ENCODE peak calls at places on chromosome 21, in ten cellular contexts. F, M, D, G, O, C, H, Z, Q and T are unnamed samples.

GRCh38 chr21:28393279-28393678 is 599.4 kb downstream of the LTN1 start:
- DNase-seq in F (no peak), M (peak), D (no peak), G (no peak), O (no peak), C (no peak), H (no peak), Z (no peak), Q (no peak), T (no peak)

GRCh38 chr21:44708866-44709425 is 2.4 kb downstream of the TSPEAR start:
- DNase-seq in F (no peak), M (no peak), D (no peak), G (no peak), O (peak), C (no peak), H (no peak), Z (no peak), Q (no peak), T (peak)

GRCh38 chr21:44441581-44442265 is 13.6 kb upstream of the LRRC3 start:
- DNase-seq in F (no peak), M (no peak), D (no peak), G (no peak), O (no peak), C (no peak), H (no peak), Z (no peak), Q (no peak), T (no peak)

GRCh38 chr21:25809013-25809412 is 74.2 kb downstream of the GABPA start:
- DNase-seq in F (no peak), M (peak), D (no peak), G (no peak), O (no peak), C (no peak), H (no peak), Z (no peak), Q (peak), T (no peak)

GRCh38 chr21:31766895-31767294 is 35.0 kb upstream of the SCAF4 start:
- DNase-seq in F (no peak), M (no peak), D (no peak), G (no peak), O (no peak), C (no peak), H (no peak), Z (no peak), Q (no peak), T (no peak)

GRCh38 chr21:45959182-45959581 is 22.4 kb upstream of the COL6A1 start:
- DNase-seq in F (no peak), M (no peak), D (no peak), G (no peak), O (no peak), C (no peak), H (no peak), Z (no peak), Q (no peak), T (no peak)

GRCh38 chr21:14273736-14274538 is 58.0 kb downstream of the RBM11 start:
- DNase-seq in F (peak), M (no peak), D (no peak), G (peak), O (peak), C (peak), H (peak), Z (no peak), Q (peak), T (no peak)

GRCh38 chr21:40841524-40842196 is 5.3 kb downstream of the DSCAM start:
- DNase-seq in F (peak), M (no peak), D (peak), G (peak), O (no peak), C (peak), H (no peak), Z (peak), Q (no peak), T (peak)

GRCh38 chr21:30072496-30072895 is 94.1 kb downstream of the CLDN17 start:
- DNase-seq in F (no peak), M (peak), D (peak), G (peak), O (no peak), C (peak), H (peak), Z (peak), Q (peak), T (no peak)

GRCh38 chr21:32021319-32022027 is 148.7 kb downstream of the HUNK start:
- DNase-seq in F (peak), M (no peak), D (no peak), G (no peak), O (peak), C (no peak), H (peak), Z (no peak), Q (no peak), T (no peak)

GRCh38 chr21:29193907-29194306 is 63.5 kb downstream of the MAP3K7CL start:
- DNase-seq in F (no peak), M (no peak), D (no peak), G (no peak), O (no peak), C (no peak), H (no peak), Z (no peak), Q (peak), T (no peak)

GRCh38 chr21:14737922-14738321 is 191.8 kb upstream of the SAMSN1 start:
- DNase-seq in F (peak), M (peak), D (peak), G (peak), O (no peak), C (no peak), H (peak), Z (peak), Q (peak), T (no peak)

GRCh38 chr21:34952701-34953100 is 96.4 kb downstream of the RUNX1 start:
- DNase-seq in F (no peak), M (no peak), D (no peak), G (no peak), O (no peak), C (no peak), H (no peak), Z (no peak), Q (peak), T (no peak)

GRCh38 chr21:39022901-39023693 is 160.2 kb downstream of the PSMG1 start:
- DNase-seq in F (no peak), M (no peak), D (peak), G (no peak), O (peak), C (no peak), H (peak), Z (no peak), Q (peak), T (no peak)
- TF ChIP-seq CTCF in F (peak), M (no peak), D (no peak), G (no peak), O (peak), C (no peak), H (peak), Z (peak), Q (peak), T (peak)

GRCh38 chr21:17050646-17051045 is 462.2 kb upstream of the CXADR start:
- DNase-seq in F (no peak), M (no peak), D (no peak), G (no peak), O (no peak), C (no peak), H (no peak), Z (no peak), Q (no peak), T (no peak)

GRCh38 chr21:17048974-17049373 is 463.9 kb upstream of the CXADR start:
- DNase-seq in F (no peak), M (no peak), D (no peak), G (no peak), O (no peak), C (no peak), H (no peak), Z (no peak), Q (no peak), T (no peak)

GRCh38 chr21:17050156-17050555 is 462.7 kb upstream of the CXADR start:
- DNase-seq in F (no peak), M (no peak), D (no peak), G (no peak), O (no peak), C (no peak), H (no peak), Z (no peak), Q (no peak), T (no peak)

GRCh38 chr21:17044696-17045095 is 468.1 kb upstream of the CXADR start:
- DNase-seq in F (no peak), M (no peak), D (no peak), G (no peak), O (no peak), C (no peak), H (no peak), Z (no peak), Q (no peak), T (no peak)

GRCh38 chr21:17045214-17045835 is 467.5 kb upstream of the CXADR start:
- DNase-seq in F (no peak), M (no peak), D (peak), G (no peak), O (no peak), C (no peak), H (peak), Z (no peak), Q (peak), T (no peak)
- TF ChIP-seq CTCF in F (peak), M (peak), D (peak), G (peak), O (no peak), C (no peak), H (peak), Z (peak), Q (peak), T (peak)

DNA sequence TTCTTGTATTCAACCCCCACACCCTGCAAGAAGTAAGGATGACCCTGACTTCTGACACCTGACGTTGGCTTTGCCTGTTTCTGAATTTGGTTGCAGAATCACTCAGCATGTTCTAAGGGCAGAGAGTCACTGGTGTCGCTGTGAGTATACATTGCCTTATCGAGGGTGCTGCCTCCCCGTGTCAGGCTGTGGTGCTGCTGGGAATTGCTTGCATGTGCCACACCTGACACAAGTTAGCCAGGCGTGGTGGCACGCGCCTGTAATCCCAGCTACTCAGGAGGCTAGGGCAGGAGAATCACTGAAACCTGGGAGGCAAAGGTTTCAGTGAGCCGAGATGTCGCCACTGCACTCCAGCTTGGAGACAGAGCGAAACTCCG is 45.9 kb downstream of the WDR4 start:
- DNase-seq in F (peak), M (no peak), D (no peak), G (peak), O (no peak), C (peak), H (no peak), Z (no peak), Q (peak), T (no peak)
- TF ChIP-seq CTCF in F (peak), M (no peak), D (no peak), G (no peak), O (no peak), C (no peak), H (no peak), Z (peak), Q (peak), T (peak)

GRCh38 chr21:36661511-36662309 is 37.2 kb upstream of the SIM2 start:
- DNase-seq in F (peak), M (peak), D (peak), G (peak), O (no peak), C (peak), H (peak), Z (peak), Q (peak), T (no peak)
- TF ChIP-seq CTCF in F (peak), M (no peak), D (peak), G (no peak), O (peak), C (peak), H (peak), Z (peak), Q (peak), T (peak)

GRCh38 chr21:38820471-38821239 is 14.9 kb downstream of the ETS2 start:
- DNase-seq in F (no peak), M (no peak), D (peak), G (no peak), O (peak), C (no peak), H (no peak), Z (no peak), Q (no peak), T (no peak)
- TF ChIP-seq CTCF in F (no peak), M (no peak), D (no peak), G (no peak), O (no peak), C (no peak), H (no peak), Z (no peak), Q (no peak), T (no peak)

GRCh38 chr21:42513151-42513984 is at the start of gene SLC37A1:
- DNase-seq in F (no peak), M (peak), D (no peak), G (peak), O (peak), C (peak), H (no peak), Z (peak), Q (no peak), T (no peak)
- TF ChIP-seq CTCF in F (no peak), M (no peak), D (no peak), G (no peak), O (no peak), C (no peak), H (no peak), Z (no peak), Q (no peak), T (no peak)